ENCODE peak calls at places on chromosomes 7 and 10, in four cellular contexts. E is body of pancreas, Y is mesendoderm, Q is cardiac muscle cell. M is an unnamed sample.
A peak's percentile ranks its signal among the peaks of the same experiment; 100 is the strongest.

GRCh38 chr10:133127291-133128125 is 32.5 kb upstream of the KNDC1 start:
- DNase-seq in Y (no peak), E (no peak), Q (no peak), M (no peak)

GRCh38 chr7:92831716-92832622 is 4.4 kb downstream of the CDK6 start:
- DNase-seq in Q (no peak), E (no peak), Y (peak; percentile 49), M (peak; percentile 55)

GRCh38 chr10:112421731-112422130 is 25.0 kb downstream of the ZDHHC6 start:
- DNase-seq in Q (no peak), Y (no peak), E (no peak), M (no peak)

GRCh38 chr7:12239821-12240220 is 28.7 kb downstream of the TMEM106B start:
- DNase-seq in Q (no peak), E (no peak), Y (no peak), M (no peak)

GRCh38 chr10:78712147-78712546 is 356.6 kb upstream of the ZMIZ1 start:
- DNase-seq in E (no peak), Q (peak; percentile 16), Y (peak; percentile 46), M (no peak)

GRCh38 chr7:29230871-29231345 is 36.3 kb downstream of the CHN2 start:
- DNase-seq in Y (no peak), Q (no peak), E (peak; percentile 58), M (no peak)

GRCh38 chr7:85593355-85593754 is 406.5 kb upstream of the SEMA3D start:
- DNase-seq in E (no peak), Q (peak; percentile 30), Y (no peak), M (no peak)

GRCh38 chr10:5551531-5552375 is 27.0 kb downstream of the CALML3 start:
- DNase-seq in Y (no peak), E (no peak), Q (no peak), M (peak; percentile 65)

GRCh38 chr10:96496281-96496925 is 17.3 kb downstream of the TLL2 start:
- DNase-seq in E (no peak), Y (peak; percentile 54), Q (peak; percentile 87), M (peak; percentile 45)

GRCh38 chr7:3082386-3082785 is 38.7 kb upstream of the CARD11 start:
- DNase-seq in E (no peak), Q (no peak), Y (no peak), M (no peak)

GRCh38 chr10:78981257-78981969 is 87.4 kb upstream of the ZMIZ1 start:
- DNase-seq in Y (peak; percentile 33), Q (no peak), E (no peak), M (no peak)

GRCh38 chr7:105493928-105494325 is 28.1 kb downstream of the PUS7 start:
- DNase-seq in Y (no peak), E (no peak), Q (no peak), M (no peak)

GRCh38 chr10:36790000-36790399 is 335.4 kb upstream of the ANKRD30A start:
- DNase-seq in Q (no peak), Y (no peak), E (no peak), M (no peak)

GRCh38 chr7:44595934-44596635 is 10.3 kb upstream of the OGDH start:
- DNase-seq in Y (no peak), E (no peak), Q (peak; percentile 17), M (no peak)

GRCh38 chr7:131691454-131692130 is 135.2 kb upstream of the PODXL start:
- DNase-seq in E (no peak), Y (no peak), Q (no peak), M (no peak)

GRCh38 chr10:131871673-131872005 is 29.2 kb upstream of the PPP2R2D start:
- DNase-seq in Y (no peak), E (no peak), Q (no peak), M (no peak)

GRCh38 chr10:45809829-45810228 is 37.5 kb downstream of the AGAP4 start:
- DNase-seq in E (no peak), Y (peak; percentile 30), Q (no peak), M (no peak)

GRCh38 chr10:124802313-124802675 is 675 bp downstream of the ABRAXAS2 start:
- DNase-seq in E (no peak), Q (no peak), Y (no peak), M (no peak)

GRCh38 chr7:136677456-136678365 is 190.7 kb upstream of the CHRM2 start:
- DNase-seq in Q (no peak), Y (peak; percentile 35), E (no peak), M (peak; percentile 47)

GRCh38 chr10:121159670-121160069 is 308.5 kb downstream of the WDR11 start:
- DNase-seq in Y (no peak), E (no peak), Q (no peak), M (no peak)

GRCh38 chr10:116589911-116590310 is 848 bp upstream of the PNLIPRP1 start:
- DNase-seq in Y (no peak), Q (no peak), E (peak; percentile 94), M (no peak)

GRCh38 chr10:100132427-100132826 is 50.8 kb upstream of the CPN1 start:
- DNase-seq in Q (no peak), Y (no peak), E (no peak), M (no peak)

GRCh38 chr10:116312091-116312490 is 12.2 kb upstream of the CCDC172 start:
- DNase-seq in Q (no peak), Y (no peak), E (no peak), M (no peak)

GRCh38 chr10:53314856-53315255 is 542.3 kb upstream of the MBL2 start:
- DNase-seq in E (no peak), Q (peak; percentile 72), Y (peak; percentile 84), M (peak; percentile 1)

GRCh38 chr10:67934331-67934730 is 49.9 kb downstream of the SIRT1 start:
- DNase-seq in Q (no peak), Y (no peak), E (no peak), M (no peak)

GRCh38 chr7:2019693-2020511 is 212.8 kb downstream of the MAD1L1 start:
- DNase-seq in Y (peak; percentile 25), E (peak; percentile 62), Q (no peak), M (peak; percentile 72)

GRCh38 chr10:55500931-55501559 is 700.0 kb upstream of the PCDH15 start:
- DNase-seq in Q (peak; percentile 59), Y (peak; percentile 82), E (peak; percentile 13), M (peak; percentile 43)

GRCh38 chr10:95451150-95451549 is 110.0 kb downstream of the SORBS1 start:
- DNase-seq in E (no peak), Q (no peak), Y (no peak), M (no peak)

GRCh38 chr10:30645340-30645827 is 15.8 kb upstream of the LYZL2 start:
- DNase-seq in Y (peak; percentile 53), E (peak; percentile 3), Q (peak; percentile 59), M (no peak)

GRCh38 chr7:153193144-153193595 is 433.6 kb downstream of the ACTR3B start:
- DNase-seq in Y (peak; percentile 61), E (peak; percentile 30), Q (peak; percentile 27), M (peak; percentile 20)

GRCh38 chr10:132687181-132687892 is 98.6 kb downstream of the NKX6-2 start:
- DNase-seq in Q (no peak), Y (no peak), E (no peak), M (no peak)

GRCh38 chr7:147519062-147519461 is 1071.5 kb upstream of the C7orf33 start:
- DNase-seq in Q (no peak), Y (peak; percentile 73), E (no peak), M (no peak)

GRCh38 chr7:40586197-40586596 is 451.4 kb downstream of the SUGCT start:
- DNase-seq in E (no peak), Y (peak; percentile 60), Q (no peak), M (no peak)
- H3K27ac ChIP-seq in E (no peak overlapping the region), Y (no peak overlapping the region), Q (no peak overlapping the region), M (no peak overlapping the region)

GRCh38 chr7:25360471-25360870 is 132.2 kb upstream of the NPVF start:
- DNase-seq in Q (no peak), E (peak; percentile 7), Y (no peak), M (no peak)
- H3K27ac ChIP-seq in Q (no peak overlapping the region), E (no peak overlapping the region), Y (no peak overlapping the region), M (no peak overlapping the region)

GRCh38 chr7:73578342-73579124 is at the start of gene TBL2:
- DNase-seq in Q (peak; percentile 100), Y (peak; percentile 99), E (peak; percentile 99), M (peak; percentile 99)
- H3K27ac ChIP-seq in Q (peak within 1 kb of the TSS; percentile 91), Y (peak within 1 kb of the TSS; percentile 29), E (peak within 1 kb of the TSS; percentile 89), M (peak within 1 kb of the TSS; percentile 56)

GRCh38 chr7:151410405-151411390 is 860 bp upstream of the WDR86 start:
- DNase-seq in E (no peak), Y (peak; percentile 83), Q (peak; percentile 84), M (peak; percentile 72)

GRCh38 chr7:151408498-151408838 is 1.4 kb downstream of the WDR86 start:
- DNase-seq in Q (no peak), E (no peak), Y (no peak), M (no peak)

GRCh38 chr7:151409555-151410404 is at the start of gene WDR86:
- DNase-seq in Q (peak; percentile 77), E (no peak), Y (peak; percentile 50), M (peak; percentile 35)

GRCh38 chr7:151406886-151407583 is 2.8 kb downstream of the WDR86 start:
- DNase-seq in E (no peak), Q (no peak), Y (no peak), M (no peak)

GRCh38 chr7:151408839-151409554 is 841 bp downstream of the WDR86 start:
- DNase-seq in Y (peak; percentile 89), E (peak; percentile 31), Q (peak; percentile 55), M (no peak)
- H3K27ac ChIP-seq in Y (peak overlapping the region; percentile 44), E (peak overlapping the region; percentile 29), Q (peak overlapping the region; percentile 80), M (no peak overlapping the region)

DNA sequence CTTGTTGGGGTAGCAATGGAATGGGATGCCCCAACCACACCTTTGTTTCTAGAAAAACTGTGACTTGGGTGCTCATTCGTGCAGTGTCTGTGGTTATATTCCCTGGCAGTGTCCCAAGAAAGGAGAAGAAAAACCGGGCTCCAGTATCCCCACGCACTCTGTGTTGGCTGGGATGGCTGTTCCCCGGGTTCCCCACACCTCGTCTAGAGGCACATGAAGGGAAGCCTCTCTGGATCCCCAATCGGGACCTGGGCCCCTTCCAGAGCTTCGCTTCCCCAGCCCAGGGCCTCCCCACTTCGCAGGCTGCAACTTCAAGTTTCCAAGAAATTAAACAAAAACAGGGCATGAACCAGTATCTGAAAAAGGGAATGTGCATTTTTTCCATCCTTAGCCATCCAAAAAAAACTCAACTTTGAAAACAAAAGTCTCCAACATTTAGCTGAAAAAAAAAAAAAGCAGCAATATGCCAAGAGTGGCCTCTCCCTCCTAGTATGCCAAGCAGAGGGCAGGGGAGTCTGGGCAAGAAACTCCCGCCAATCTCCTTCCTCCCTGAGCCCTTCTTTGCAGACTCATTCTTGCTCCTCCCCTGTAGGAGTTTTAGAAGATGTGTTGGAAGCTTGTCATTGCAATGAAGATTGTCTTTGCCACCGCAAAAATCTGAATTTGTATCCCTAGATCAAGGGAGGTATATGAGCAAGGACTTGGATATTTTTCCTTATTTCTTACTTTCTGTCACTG is 2.4 kb upstream of the TNS3 start:
- DNase-seq in Y (no peak), E (no peak), Q (no peak), M (no peak)
- H3K27ac ChIP-seq in Y (no peak overlapping the region), E (no peak overlapping the region), Q (no peak overlapping the region), M (no peak overlapping the region)